ENCODE peak calls at places on chromosomes 3 and 15, in six cellular contexts. S is posterior cingulate gyrus, P is HFF-Myc, V is NAMALWA, F is foreskin fibroblast, B is AML-193. Z is an unnamed sample.

GRCh38 chr3:71504250-71505036 is 79.1 kb downstream of the FOXP1 start:
- DNase-seq in S (no peak), P (peak), V (no peak), F (peak), B (no peak), Z (peak)

GRCh38 chr3:61669676-61670299 is 108.4 kb downstream of the PTPRG start:
- DNase-seq in S (no peak), P (no peak), V (no peak), F (no peak), B (no peak), Z (no peak)

GRCh38 chr3:113431811-113432210 is 9.5 kb downstream of the CFAP44 start:
- DNase-seq in S (no peak), P (no peak), V (no peak), F (peak), B (no peak), Z (no peak)

GRCh38 chr3:25471081-25471768 is 43.2 kb downstream of the RARB start:
- DNase-seq in S (no peak), P (no peak), V (no peak), F (no peak), B (no peak), Z (no peak)

GRCh38 chr3:129794319-129795201 is 99.0 kb downstream of the TMCC1 start:
- DNase-seq in S (no peak), P (no peak), V (peak), F (no peak), B (no peak), Z (no peak)

GRCh38 chr3:57061556-57061955 is 1.1 kb downstream of the SPATA12 start:
- DNase-seq in S (no peak), P (no peak), V (no peak), F (no peak), B (no peak), Z (no peak)

GRCh38 chr3:41175365-41175764 is 23.9 kb upstream of the CTNNB1 start:
- DNase-seq in S (no peak), P (no peak), V (no peak), F (no peak), B (no peak), Z (no peak)

GRCh38 chr15:39846108-39846507 is 63.5 kb upstream of the FSIP1 start:
- DNase-seq in S (no peak), P (no peak), V (no peak), F (no peak), B (no peak), Z (no peak)

GRCh38 chr3:107919239-107919638 is 171.6 kb downstream of the CD47 start:
- DNase-seq in S (no peak), P (no peak), V (no peak), F (no peak), B (no peak), Z (no peak)

GRCh38 chr15:72276326-72276700 is 4.0 kb upstream of the PARP6 start:
- DNase-seq in S (no peak), P (no peak), V (no peak), F (peak), B (no peak), Z (peak)

GRCh38 chr15:31325432-31325975 is 1.1 kb upstream of the KLF13 start:
- DNase-seq in S (peak), P (no peak), V (peak), F (no peak), B (no peak), Z (no peak)

GRCh38 chr15:32656091-32656860 is 14.8 kb downstream of the SCG5 start:
- DNase-seq in S (no peak), P (no peak), V (no peak), F (no peak), B (no peak), Z (no peak)

GRCh38 chr15:76312540-76313174 is 1.4 kb upstream of the ETFA start:
- DNase-seq in S (no peak), P (no peak), V (no peak), F (peak), B (no peak), Z (peak)

GRCh38 chr3:111541911-111542483 is at the start of gene CD96:
- DNase-seq in S (no peak), P (no peak), V (no peak), F (no peak), B (peak), Z (no peak)

GRCh38 chr15:31867536-31868442 is 162.5 kb upstream of the CHRNA7 start:
- DNase-seq in S (peak), P (peak), V (peak), F (peak), B (peak), Z (peak)

GRCh38 chr3:142577701-142578308 is 728 bp downstream of the ATR start:
- DNase-seq in S (no peak), P (no peak), V (no peak), F (peak), B (no peak), Z (peak)

GRCh38 chr3:123571264-123571972 is 13.4 kb downstream of the HACD2 start:
- DNase-seq in S (no peak), P (no peak), V (no peak), F (no peak), B (peak), Z (no peak)

GRCh38 chr3:108953210-108953609 is 469 bp downstream of the GUCA1C start:
- DNase-seq in S (no peak), P (no peak), V (no peak), F (no peak), B (no peak), Z (no peak)

GRCh38 chr3:152299243-152299976 is 30.7 kb downstream of the MBNL1 start:
- DNase-seq in S (no peak), P (no peak), V (no peak), F (no peak), B (no peak), Z (no peak)

GRCh38 chr3:51941447-51941797 is 282 bp downstream of the RRP9 start:
- DNase-seq in S (no peak), P (no peak), V (no peak), F (no peak), B (no peak), Z (no peak)

GRCh38 chr3:58044656-58045055 is 36.4 kb downstream of the FLNB start:
- DNase-seq in S (no peak), P (no peak), V (no peak), F (no peak), B (no peak), Z (no peak)

GRCh38 chr3:141905129-141905528 is 28.7 kb downstream of the ATP1B3 start:
- DNase-seq in S (no peak), P (no peak), V (no peak), F (no peak), B (no peak), Z (no peak)

GRCh38 chr3:119891944-119892721 is 110.2 kb downstream of the NR1I2 start:
- DNase-seq in S (no peak), P (peak), V (peak), F (peak), B (peak), Z (peak)

GRCh38 chr15:82882250-82882928 is 70.1 kb downstream of the HOMER2 start:
- DNase-seq in S (no peak), P (no peak), V (no peak), F (no peak), B (no peak), Z (no peak)

GRCh38 chr15:31453558-31454318 is 127.1 kb downstream of the KLF13 start:
- DNase-seq in S (no peak), P (no peak), V (no peak), F (no peak), B (no peak), Z (no peak)

GRCh38 chr15:56460046-56460445 is 4.9 kb downstream of the MNS1 start:
- DNase-seq in S (no peak), P (no peak), V (no peak), F (no peak), B (peak), Z (no peak)